ENCODE peak calls at places on chromosomes 12 and 14, in four cellular contexts. One of them, this sample, is unnamed.

GRCh38 chr14:30270200-30271161 is 288.5 kb upstream of the G2E3 start:
- DNase-seq in esophagus muscularis mucosa: peak
- DNase-seq in A549: peak
- DNase-seq in right cardiac atrium: peak
- DNase-seq in this sample: peak

GRCh38 chr14:68790656-68791077 is 2.2 kb downstream of the ZFP36L1 start:
- DNase-seq in esophagus muscularis mucosa: peak
- DNase-seq in A549: no peak
- DNase-seq in right cardiac atrium: peak
- DNase-seq in this sample: no peak

GRCh38 chr14:23123419-23123818 is 4.4 kb upstream of the CEBPE start:
- DNase-seq in esophagus muscularis mucosa: no peak
- DNase-seq in A549: no peak
- DNase-seq in right cardiac atrium: peak
- DNase-seq in this sample: no peak

GRCh38 chr14:102028733-102029132 is 58.1 kb downstream of the HSP90AA1 start:
- DNase-seq in right cardiac atrium: no peak
- DNase-seq in esophagus muscularis mucosa: no peak
- DNase-seq in A549: no peak
- DNase-seq in this sample: peak

GRCh38 chr12:109744991-109745942 is 31.6 kb downstream of the FAM222A start:
- DNase-seq in right cardiac atrium: peak
- DNase-seq in esophagus muscularis mucosa: no peak
- DNase-seq in A549: no peak
- DNase-seq in this sample: peak

GRCh38 chr12:129911437-129912049 is 7.7 kb upstream of the TMEM132D start:
- DNase-seq in esophagus muscularis mucosa: no peak
- DNase-seq in A549: peak
- DNase-seq in right cardiac atrium: no peak
- DNase-seq in this sample: no peak

GRCh38 chr14:92688434-92689375 is 59.7 kb downstream of the LGMN start:
- DNase-seq in esophagus muscularis mucosa: no peak
- DNase-seq in A549: no peak
- DNase-seq in right cardiac atrium: no peak
- DNase-seq in this sample: no peak

GRCh38 chr12:117152793-117153775 is 37.2 kb downstream of the FBXO21 start:
- DNase-seq in A549: no peak
- DNase-seq in right cardiac atrium: no peak
- DNase-seq in esophagus muscularis mucosa: no peak
- DNase-seq in this sample: no peak

GRCh38 chr12:20063116-20063515 is 305.2 kb upstream of the PDE3A start:
- DNase-seq in esophagus muscularis mucosa: no peak
- DNase-seq in right cardiac atrium: no peak
- DNase-seq in A549: no peak
- DNase-seq in this sample: no peak

GRCh38 chr12:50642035-50642451 is 121.9 kb upstream of the ATF1 start:
- DNase-seq in esophagus muscularis mucosa: no peak
- DNase-seq in A549: peak
- DNase-seq in right cardiac atrium: no peak
- DNase-seq in this sample: peak

GRCh38 chr12:5166976-5167375 is 123.3 kb downstream of the KCNA5 start:
- DNase-seq in right cardiac atrium: no peak
- DNase-seq in A549: no peak
- DNase-seq in esophagus muscularis mucosa: no peak
- DNase-seq in this sample: no peak

GRCh38 chr14:68634346-68634745 is 158.5 kb downstream of the ZFP36L1 start:
- DNase-seq in esophagus muscularis mucosa: peak
- DNase-seq in A549: no peak
- DNase-seq in right cardiac atrium: no peak
- DNase-seq in this sample: no peak

GRCh38 chr12:14264316-14264715 is 101.2 kb upstream of the ATF7IP start:
- DNase-seq in esophagus muscularis mucosa: no peak
- DNase-seq in A549: no peak
- DNase-seq in right cardiac atrium: no peak
- DNase-seq in this sample: no peak

GRCh38 chr14:101113835-101114725 is 210.6 kb upstream of the RTL1 start:
- DNase-seq in A549: no peak
- DNase-seq in esophagus muscularis mucosa: peak
- DNase-seq in right cardiac atrium: no peak
- DNase-seq in this sample: no peak

GRCh38 chr12:128336506-128336905 is 69.5 kb downstream of the TMEM132C start:
- DNase-seq in right cardiac atrium: no peak
- DNase-seq in esophagus muscularis mucosa: no peak
- DNase-seq in A549: no peak
- DNase-seq in this sample: no peak

GRCh38 chr12:91381309-91381804 is 198.7 kb upstream of the DCN start:
- DNase-seq in esophagus muscularis mucosa: no peak
- DNase-seq in right cardiac atrium: peak
- DNase-seq in A549: no peak
- DNase-seq in this sample: no peak

GRCh38 chr12:123421314-123421713 is 15.2 kb downstream of the RILPL2 start:
- DNase-seq in right cardiac atrium: no peak
- DNase-seq in esophagus muscularis mucosa: no peak
- DNase-seq in A549: no peak
- DNase-seq in this sample: no peak

GRCh38 chr14:85317491-85318021 is 212.4 kb upstream of the FLRT2 start:
- DNase-seq in right cardiac atrium: no peak
- DNase-seq in A549: no peak
- DNase-seq in esophagus muscularis mucosa: no peak
- DNase-seq in this sample: no peak

GRCh38 chr12:119940881-119941280 is 48.2 kb upstream of the BICDL1 start:
- DNase-seq in esophagus muscularis mucosa: no peak
- DNase-seq in A549: peak
- DNase-seq in right cardiac atrium: no peak
- DNase-seq in this sample: peak

GRCh38 chr14:24270537-24271133 is 762 bp downstream of the RABGGTA start:
- DNase-seq in esophagus muscularis mucosa: no peak
- DNase-seq in A549: no peak
- DNase-seq in right cardiac atrium: no peak
- DNase-seq in this sample: no peak

GRCh38 chr14:68043752-68044151 is 224.2 kb downstream of the RAD51B start:
- DNase-seq in right cardiac atrium: no peak
- DNase-seq in A549: no peak
- DNase-seq in esophagus muscularis mucosa: no peak
- DNase-seq in this sample: no peak

DNA sequence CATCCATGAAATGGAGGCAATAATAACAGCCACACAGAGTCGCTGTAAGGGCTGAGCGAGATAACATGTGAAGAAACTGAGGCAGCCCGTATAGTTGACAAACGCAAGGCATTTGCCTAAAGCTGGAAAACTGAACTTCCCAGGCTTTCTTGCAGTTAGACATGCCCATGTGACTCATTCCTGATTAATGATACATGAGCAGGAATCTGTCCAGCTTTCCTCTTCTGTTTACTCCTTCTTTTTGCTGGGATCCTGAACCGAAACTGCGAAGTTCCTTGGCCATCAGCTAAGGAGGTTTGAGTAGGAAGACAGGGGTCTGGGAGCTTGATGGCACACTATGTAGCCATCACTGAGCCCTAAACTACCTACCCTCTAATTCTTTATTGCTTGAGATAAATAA is 52.2 kb downstream of the ST8SIA1 start:
- DNase-seq in esophagus muscularis mucosa: no peak
- DNase-seq in A549: peak
- DNase-seq in right cardiac atrium: no peak
- DNase-seq in this sample: no peak
- H3K4me3 ChIP-seq in esophagus muscularis mucosa: peak
- H3K4me3 ChIP-seq in A549: no peak
- H3K4me3 ChIP-seq in right cardiac atrium: no peak
- H3K4me3 ChIP-seq in this sample: no peak

GRCh38 chr12:85279449-85280137 is 427 bp upstream of the ALX1 start:
- DNase-seq in esophagus muscularis mucosa: no peak
- DNase-seq in A549: no peak
- DNase-seq in right cardiac atrium: peak
- DNase-seq in this sample: no peak
- H3K27ac ChIP-seq in esophagus muscularis mucosa: no peak
- H3K27ac ChIP-seq in A549: peak
- H3K27ac ChIP-seq in right cardiac atrium: no peak
- H3K27ac ChIP-seq in this sample: no peak

GRCh38 chr12:59736786-59737185 is 141.0 kb downstream of the SLC16A7 start:
- DNase-seq in A549: no peak
- DNase-seq in right cardiac atrium: no peak
- DNase-seq in esophagus muscularis mucosa: no peak
- DNase-seq in this sample: peak
- H3K4me3 ChIP-seq in A549: no peak
- H3K4me3 ChIP-seq in right cardiac atrium: no peak
- H3K4me3 ChIP-seq in esophagus muscularis mucosa: no peak
- H3K4me3 ChIP-seq in this sample: no peak

DNA sequence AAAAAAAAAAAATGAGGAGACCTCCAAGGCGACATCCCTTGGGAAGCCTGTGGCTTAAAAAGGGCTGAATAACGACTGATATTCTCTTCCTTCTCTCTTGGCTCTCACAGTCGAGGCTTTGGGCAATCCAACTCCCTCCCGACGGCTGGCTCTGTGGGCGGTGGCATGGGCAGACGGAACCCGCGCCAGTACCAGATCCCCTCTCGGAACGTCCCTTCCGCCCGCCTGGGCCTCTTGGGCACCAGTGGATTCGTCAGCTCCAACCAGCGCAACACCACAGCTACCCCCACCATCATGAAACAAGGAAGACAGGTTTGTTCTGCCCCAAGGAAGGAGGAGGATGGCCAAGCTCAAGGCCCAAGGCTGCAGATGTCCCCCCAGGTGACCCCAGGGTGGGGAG is 127.8 kb downstream of the GCH1 start:
- DNase-seq in right cardiac atrium: no peak
- DNase-seq in A549: no peak
- DNase-seq in esophagus muscularis mucosa: no peak
- DNase-seq in this sample: no peak
- H3K27ac ChIP-seq in right cardiac atrium: peak
- H3K27ac ChIP-seq in A549: no peak
- H3K27ac ChIP-seq in esophagus muscularis mucosa: no peak
- H3K27ac ChIP-seq in this sample: no peak

GRCh38 chr12:102064476-102064875 is 2.7 kb upstream of the WASHC3 start:
- DNase-seq in esophagus muscularis mucosa: no peak
- DNase-seq in A549: no peak
- DNase-seq in right cardiac atrium: no peak
- DNase-seq in this sample: no peak

GRCh38 chr12:102063066-102063465 is 1.3 kb upstream of the WASHC3 start:
- DNase-seq in right cardiac atrium: no peak
- DNase-seq in esophagus muscularis mucosa: no peak
- DNase-seq in A549: no peak
- DNase-seq in this sample: no peak

GRCh38 chr12:102061556-102062418 is at the start of gene WASHC3:
- DNase-seq in esophagus muscularis mucosa: peak
- DNase-seq in A549: peak
- DNase-seq in right cardiac atrium: peak
- DNase-seq in this sample: peak

GRCh38 chr12:102061096-102061555 is 665 bp downstream of the WASHC3 start:
- DNase-seq in esophagus muscularis mucosa: no peak
- DNase-seq in right cardiac atrium: no peak
- DNase-seq in A549: no peak
- DNase-seq in this sample: no peak

DNA sequence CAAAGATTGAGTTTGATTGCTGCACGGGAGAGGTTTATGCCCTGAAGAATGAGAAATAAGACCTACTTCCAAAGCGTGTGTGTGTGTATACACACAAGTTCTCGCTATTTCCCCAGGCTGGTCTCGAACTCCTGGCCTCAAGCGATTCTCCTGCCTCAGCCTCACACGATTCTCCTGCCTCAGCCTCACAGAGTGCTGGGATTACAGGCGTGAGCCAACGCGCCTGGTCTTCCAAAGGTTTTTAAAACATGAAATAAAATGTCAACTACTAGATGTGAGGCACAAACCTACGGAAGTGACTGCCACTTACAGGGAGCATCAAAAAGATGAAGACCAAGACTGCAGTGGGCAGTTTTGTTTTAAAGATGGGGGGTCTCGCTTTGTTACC is 622 bp upstream of the WASHC3 start:
- DNase-seq in right cardiac atrium: no peak
- DNase-seq in esophagus muscularis mucosa: no peak
- DNase-seq in A549: no peak
- DNase-seq in this sample: no peak
- H3K4me3 ChIP-seq in right cardiac atrium: peak
- H3K4me3 ChIP-seq in esophagus muscularis mucosa: peak
- H3K4me3 ChIP-seq in A549: peak
- H3K4me3 ChIP-seq in this sample: peak

GRCh38 chr12:121917950-121918678 is at the start of gene CFAP251:
- DNase-seq in A549: no peak
- DNase-seq in esophagus muscularis mucosa: peak
- DNase-seq in right cardiac atrium: peak
- DNase-seq in this sample: no peak
- H3K27ac ChIP-seq in A549: no peak
- H3K27ac ChIP-seq in esophagus muscularis mucosa: peak
- H3K27ac ChIP-seq in right cardiac atrium: no peak
- H3K27ac ChIP-seq in this sample: no peak

DNA sequence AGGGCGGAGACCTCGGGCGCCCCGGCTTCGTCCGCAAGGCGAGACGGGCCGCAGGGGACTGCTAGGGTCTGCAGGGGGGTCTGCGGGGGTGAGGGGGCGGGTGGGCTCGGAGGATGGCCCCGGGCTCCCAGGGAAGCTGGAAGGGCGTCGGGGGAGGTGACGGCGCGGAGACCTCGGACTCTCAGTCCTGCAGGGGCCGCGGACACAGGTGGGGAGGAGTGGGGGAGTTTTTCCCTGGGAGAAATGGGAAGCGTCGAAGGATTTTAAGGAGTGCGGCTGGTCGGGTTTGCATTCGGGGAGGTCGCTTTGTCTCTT is 25.9 kb downstream of the ZBTB42 start:
- DNase-seq in esophagus muscularis mucosa: no peak
- DNase-seq in A549: no peak
- DNase-seq in right cardiac atrium: no peak
- DNase-seq in this sample: no peak
- H3K4me3 ChIP-seq in esophagus muscularis mucosa: peak
- H3K4me3 ChIP-seq in A549: peak
- H3K4me3 ChIP-seq in right cardiac atrium: peak
- H3K4me3 ChIP-seq in this sample: no peak

This sample was measured in PC-9.